ENCODE peak calls at places on chromosomes 7 and 10, in eight cellular contexts. One of them, this sample, is unnamed.

GRCh38 chr10:10092581-10092980 is 925.1 kb upstream of the CELF2 start:
- DNase-seq in posterior vena cava: no peak
- DNase-seq in activated naive CD4-positive, alpha-beta T cell treated with anti-CD3 and anti-CD28 coated beads, Interleukin-2, amount 10 ng/mL, durations not matched to agents 7 days and 5 days: no peak
- DNase-seq in activated gamma-delta T cell treated with anti-CD3 and anti-CD28 coated beads, Interleukin-2, amount 50 U/mL, for 16 hours: no peak
- DNase-seq in AG09319: peak
- DNase-seq in effector memory CD8-positive, alpha-beta T cell: no peak
- DNase-seq in B cell: no peak
- DNase-seq in EH: peak
- DNase-seq in this sample: no peak

GRCh38 chr10:69901623-69902505 is 100.2 kb downstream of the COL13A1 start:
- DNase-seq in activated gamma-delta T cell treated with anti-CD3 and anti-CD28 coated beads, Interleukin-2, amount 50 U/mL, for 16 hours: no peak
- DNase-seq in EH: peak
- DNase-seq in AG09319: peak
- DNase-seq in activated naive CD4-positive, alpha-beta T cell treated with anti-CD3 and anti-CD28 coated beads, Interleukin-2, amount 10 ng/mL, durations not matched to agents 7 days and 5 days: peak
- DNase-seq in posterior vena cava: no peak
- DNase-seq in B cell: no peak
- DNase-seq in effector memory CD8-positive, alpha-beta T cell: no peak
- DNase-seq in this sample: no peak

GRCh38 chr7:65722361-65722792 is 150.5 kb upstream of the VKORC1L1 start:
- DNase-seq in effector memory CD8-positive, alpha-beta T cell: peak
- DNase-seq in activated naive CD4-positive, alpha-beta T cell treated with anti-CD3 and anti-CD28 coated beads, Interleukin-2, amount 10 ng/mL, durations not matched to agents 7 days and 5 days: peak
- DNase-seq in AG09319: no peak
- DNase-seq in activated gamma-delta T cell treated with anti-CD3 and anti-CD28 coated beads, Interleukin-2, amount 50 U/mL, for 16 hours: peak
- DNase-seq in B cell: peak
- DNase-seq in EH: peak
- DNase-seq in posterior vena cava: no peak
- DNase-seq in this sample: no peak

GRCh38 chr7:81810448-81811155 is 40.8 kb upstream of the HGF start:
- DNase-seq in effector memory CD8-positive, alpha-beta T cell: no peak
- DNase-seq in posterior vena cava: no peak
- DNase-seq in activated naive CD4-positive, alpha-beta T cell treated with anti-CD3 and anti-CD28 coated beads, Interleukin-2, amount 10 ng/mL, durations not matched to agents 7 days and 5 days: no peak
- DNase-seq in B cell: no peak
- DNase-seq in EH: no peak
- DNase-seq in AG09319: no peak
- DNase-seq in activated gamma-delta T cell treated with anti-CD3 and anti-CD28 coated beads, Interleukin-2, amount 50 U/mL, for 16 hours: no peak
- DNase-seq in this sample: no peak

GRCh38 chr10:117074621-117075020 is 63.4 kb downstream of the VAX1 start:
- DNase-seq in activated gamma-delta T cell treated with anti-CD3 and anti-CD28 coated beads, Interleukin-2, amount 50 U/mL, for 16 hours: no peak
- DNase-seq in activated naive CD4-positive, alpha-beta T cell treated with anti-CD3 and anti-CD28 coated beads, Interleukin-2, amount 10 ng/mL, durations not matched to agents 7 days and 5 days: no peak
- DNase-seq in effector memory CD8-positive, alpha-beta T cell: no peak
- DNase-seq in posterior vena cava: no peak
- DNase-seq in EH: no peak
- DNase-seq in AG09319: no peak
- DNase-seq in B cell: no peak
- DNase-seq in this sample: no peak

GRCh38 chr10:3475367-3475766 is 302.8 kb upstream of the PITRM1 start:
- DNase-seq in B cell: no peak
- DNase-seq in activated naive CD4-positive, alpha-beta T cell treated with anti-CD3 and anti-CD28 coated beads, Interleukin-2, amount 10 ng/mL, durations not matched to agents 7 days and 5 days: no peak
- DNase-seq in AG09319: no peak
- DNase-seq in effector memory CD8-positive, alpha-beta T cell: no peak
- DNase-seq in posterior vena cava: no peak
- DNase-seq in activated gamma-delta T cell treated with anti-CD3 and anti-CD28 coated beads, Interleukin-2, amount 50 U/mL, for 16 hours: no peak
- DNase-seq in EH: no peak
- DNase-seq in this sample: no peak

GRCh38 chr7:129561677-129562424 is 49.7 kb upstream of the NRF1 start:
- DNase-seq in AG09319: no peak
- DNase-seq in EH: no peak
- DNase-seq in posterior vena cava: peak
- DNase-seq in activated naive CD4-positive, alpha-beta T cell treated with anti-CD3 and anti-CD28 coated beads, Interleukin-2, amount 10 ng/mL, durations not matched to agents 7 days and 5 days: no peak
- DNase-seq in activated gamma-delta T cell treated with anti-CD3 and anti-CD28 coated beads, Interleukin-2, amount 50 U/mL, for 16 hours: no peak
- DNase-seq in effector memory CD8-positive, alpha-beta T cell: no peak
- DNase-seq in B cell: no peak
- DNase-seq in this sample: no peak

GRCh38 chr10:122013311-122013780 is 24.4 kb downstream of the TACC2 start:
- DNase-seq in B cell: no peak
- DNase-seq in activated gamma-delta T cell treated with anti-CD3 and anti-CD28 coated beads, Interleukin-2, amount 50 U/mL, for 16 hours: no peak
- DNase-seq in EH: no peak
- DNase-seq in posterior vena cava: no peak
- DNase-seq in activated naive CD4-positive, alpha-beta T cell treated with anti-CD3 and anti-CD28 coated beads, Interleukin-2, amount 10 ng/mL, durations not matched to agents 7 days and 5 days: no peak
- DNase-seq in effector memory CD8-positive, alpha-beta T cell: no peak
- DNase-seq in AG09319: no peak
- DNase-seq in this sample: no peak

GRCh38 chr10:124647421-124648130 is 96.6 kb downstream of the FAM53B start:
- DNase-seq in effector memory CD8-positive, alpha-beta T cell: peak
- DNase-seq in activated naive CD4-positive, alpha-beta T cell treated with anti-CD3 and anti-CD28 coated beads, Interleukin-2, amount 10 ng/mL, durations not matched to agents 7 days and 5 days: peak
- DNase-seq in B cell: peak
- DNase-seq in activated gamma-delta T cell treated with anti-CD3 and anti-CD28 coated beads, Interleukin-2, amount 50 U/mL, for 16 hours: peak
- DNase-seq in posterior vena cava: peak
- DNase-seq in EH: peak
- DNase-seq in AG09319: no peak
- DNase-seq in this sample: peak

GRCh38 chr10:87547734-87548311 is 43.1 kb downstream of the MINPP1 start:
- DNase-seq in posterior vena cava: no peak
- DNase-seq in activated naive CD4-positive, alpha-beta T cell treated with anti-CD3 and anti-CD28 coated beads, Interleukin-2, amount 10 ng/mL, durations not matched to agents 7 days and 5 days: no peak
- DNase-seq in B cell: no peak
- DNase-seq in AG09319: no peak
- DNase-seq in effector memory CD8-positive, alpha-beta T cell: no peak
- DNase-seq in activated gamma-delta T cell treated with anti-CD3 and anti-CD28 coated beads, Interleukin-2, amount 50 U/mL, for 16 hours: no peak
- DNase-seq in EH: peak
- DNase-seq in this sample: peak

GRCh38 chr7:2627258-2628136 is 4.3 kb upstream of the TTYH3 start:
- DNase-seq in EH: no peak
- DNase-seq in posterior vena cava: no peak
- DNase-seq in B cell: no peak
- DNase-seq in activated naive CD4-positive, alpha-beta T cell treated with anti-CD3 and anti-CD28 coated beads, Interleukin-2, amount 10 ng/mL, durations not matched to agents 7 days and 5 days: no peak
- DNase-seq in activated gamma-delta T cell treated with anti-CD3 and anti-CD28 coated beads, Interleukin-2, amount 50 U/mL, for 16 hours: no peak
- DNase-seq in effector memory CD8-positive, alpha-beta T cell: no peak
- DNase-seq in AG09319: no peak
- DNase-seq in this sample: no peak

GRCh38 chr10:103535595-103535994 is 42.1 kb downstream of the NEURL1 start:
- DNase-seq in effector memory CD8-positive, alpha-beta T cell: no peak
- DNase-seq in activated naive CD4-positive, alpha-beta T cell treated with anti-CD3 and anti-CD28 coated beads, Interleukin-2, amount 10 ng/mL, durations not matched to agents 7 days and 5 days: no peak
- DNase-seq in AG09319: no peak
- DNase-seq in activated gamma-delta T cell treated with anti-CD3 and anti-CD28 coated beads, Interleukin-2, amount 50 U/mL, for 16 hours: no peak
- DNase-seq in B cell: no peak
- DNase-seq in EH: no peak
- DNase-seq in posterior vena cava: no peak
- DNase-seq in this sample: no peak

GRCh38 chr10:76869931-76870330 is 767.7 kb downstream of the KCNMA1 start:
- DNase-seq in B cell: no peak
- DNase-seq in EH: no peak
- DNase-seq in AG09319: no peak
- DNase-seq in effector memory CD8-positive, alpha-beta T cell: no peak
- DNase-seq in posterior vena cava: no peak
- DNase-seq in activated gamma-delta T cell treated with anti-CD3 and anti-CD28 coated beads, Interleukin-2, amount 50 U/mL, for 16 hours: no peak
- DNase-seq in activated naive CD4-positive, alpha-beta T cell treated with anti-CD3 and anti-CD28 coated beads, Interleukin-2, amount 10 ng/mL, durations not matched to agents 7 days and 5 days: no peak
- DNase-seq in this sample: no peak

GRCh38 chr7:55209366-55209765 is 155.8 kb upstream of the LANCL2 start:
- DNase-seq in effector memory CD8-positive, alpha-beta T cell: no peak
- DNase-seq in activated gamma-delta T cell treated with anti-CD3 and anti-CD28 coated beads, Interleukin-2, amount 50 U/mL, for 16 hours: no peak
- DNase-seq in EH: no peak
- DNase-seq in posterior vena cava: no peak
- DNase-seq in AG09319: no peak
- DNase-seq in B cell: no peak
- DNase-seq in activated naive CD4-positive, alpha-beta T cell treated with anti-CD3 and anti-CD28 coated beads, Interleukin-2, amount 10 ng/mL, durations not matched to agents 7 days and 5 days: no peak
- DNase-seq in this sample: no peak

GRCh38 chr7:141671705-141672496 is 30.1 kb downstream of the DENND11 start:
- DNase-seq in activated naive CD4-positive, alpha-beta T cell treated with anti-CD3 and anti-CD28 coated beads, Interleukin-2, amount 10 ng/mL, durations not matched to agents 7 days and 5 days: no peak
- DNase-seq in posterior vena cava: no peak
- DNase-seq in B cell: no peak
- DNase-seq in effector memory CD8-positive, alpha-beta T cell: no peak
- DNase-seq in activated gamma-delta T cell treated with anti-CD3 and anti-CD28 coated beads, Interleukin-2, amount 50 U/mL, for 16 hours: no peak
- DNase-seq in EH: peak
- DNase-seq in AG09319: no peak
- DNase-seq in this sample: no peak

GRCh38 chr7:135692055-135692454 is 29.7 kb downstream of the STMP1 start:
- DNase-seq in posterior vena cava: no peak
- DNase-seq in activated gamma-delta T cell treated with anti-CD3 and anti-CD28 coated beads, Interleukin-2, amount 50 U/mL, for 16 hours: no peak
- DNase-seq in effector memory CD8-positive, alpha-beta T cell: no peak
- DNase-seq in B cell: no peak
- DNase-seq in EH: peak
- DNase-seq in AG09319: no peak
- DNase-seq in activated naive CD4-positive, alpha-beta T cell treated with anti-CD3 and anti-CD28 coated beads, Interleukin-2, amount 10 ng/mL, durations not matched to agents 7 days and 5 days: no peak
- DNase-seq in this sample: no peak

GRCh38 chr7:157722137-157723060 is 385.6 kb downstream of the DNAJB6 start:
- DNase-seq in effector memory CD8-positive, alpha-beta T cell: no peak
- DNase-seq in AG09319: no peak
- DNase-seq in EH: no peak
- DNase-seq in activated naive CD4-positive, alpha-beta T cell treated with anti-CD3 and anti-CD28 coated beads, Interleukin-2, amount 10 ng/mL, durations not matched to agents 7 days and 5 days: peak
- DNase-seq in B cell: no peak
- DNase-seq in posterior vena cava: no peak
- DNase-seq in activated gamma-delta T cell treated with anti-CD3 and anti-CD28 coated beads, Interleukin-2, amount 50 U/mL, for 16 hours: no peak
- DNase-seq in this sample: no peak

GRCh38 chr7:157471259-157472125 is 134.7 kb downstream of the DNAJB6 start:
- DNase-seq in AG09319: no peak
- DNase-seq in activated gamma-delta T cell treated with anti-CD3 and anti-CD28 coated beads, Interleukin-2, amount 50 U/mL, for 16 hours: no peak
- DNase-seq in effector memory CD8-positive, alpha-beta T cell: peak
- DNase-seq in EH: no peak
- DNase-seq in posterior vena cava: no peak
- DNase-seq in activated naive CD4-positive, alpha-beta T cell treated with anti-CD3 and anti-CD28 coated beads, Interleukin-2, amount 10 ng/mL, durations not matched to agents 7 days and 5 days: peak
- DNase-seq in B cell: no peak
- DNase-seq in this sample: no peak

GRCh38 chr10:86344281-86344680 is 22.3 kb downstream of the GRID1 start:
- DNase-seq in activated gamma-delta T cell treated with anti-CD3 and anti-CD28 coated beads, Interleukin-2, amount 50 U/mL, for 16 hours: no peak
- DNase-seq in activated naive CD4-positive, alpha-beta T cell treated with anti-CD3 and anti-CD28 coated beads, Interleukin-2, amount 10 ng/mL, durations not matched to agents 7 days and 5 days: no peak
- DNase-seq in EH: no peak
- DNase-seq in AG09319: no peak
- DNase-seq in B cell: no peak
- DNase-seq in effector memory CD8-positive, alpha-beta T cell: no peak
- DNase-seq in posterior vena cava: peak
- DNase-seq in this sample: no peak

GRCh38 chr10:47020491-47020890 is 109.3 kb downstream of the PTPN20 start:
- DNase-seq in activated naive CD4-positive, alpha-beta T cell treated with anti-CD3 and anti-CD28 coated beads, Interleukin-2, amount 10 ng/mL, durations not matched to agents 7 days and 5 days: no peak
- DNase-seq in effector memory CD8-positive, alpha-beta T cell: no peak
- DNase-seq in EH: peak
- DNase-seq in AG09319: no peak
- DNase-seq in B cell: no peak
- DNase-seq in posterior vena cava: peak
- DNase-seq in activated gamma-delta T cell treated with anti-CD3 and anti-CD28 coated beads, Interleukin-2, amount 50 U/mL, for 16 hours: no peak
- DNase-seq in this sample: no peak

GRCh38 chr7:74479961-74480829 is 26.5 kb downstream of the GTF2IRD1 start:
- DNase-seq in AG09319: peak
- DNase-seq in effector memory CD8-positive, alpha-beta T cell: no peak
- DNase-seq in B cell: no peak
- DNase-seq in activated gamma-delta T cell treated with anti-CD3 and anti-CD28 coated beads, Interleukin-2, amount 50 U/mL, for 16 hours: no peak
- DNase-seq in EH: peak
- DNase-seq in activated naive CD4-positive, alpha-beta T cell treated with anti-CD3 and anti-CD28 coated beads, Interleukin-2, amount 10 ng/mL, durations not matched to agents 7 days and 5 days: no peak
- DNase-seq in posterior vena cava: peak
- DNase-seq in this sample: peak

GRCh38 chr10:71615538-71616329 is 103.8 kb downstream of the C10orf105 start:
- DNase-seq in EH: no peak
- DNase-seq in activated naive CD4-positive, alpha-beta T cell treated with anti-CD3 and anti-CD28 coated beads, Interleukin-2, amount 10 ng/mL, durations not matched to agents 7 days and 5 days: no peak
- DNase-seq in activated gamma-delta T cell treated with anti-CD3 and anti-CD28 coated beads, Interleukin-2, amount 50 U/mL, for 16 hours: no peak
- DNase-seq in posterior vena cava: no peak
- DNase-seq in effector memory CD8-positive, alpha-beta T cell: no peak
- DNase-seq in AG09319: no peak
- DNase-seq in B cell: no peak
- DNase-seq in this sample: no peak

GRCh38 chr10:10359263-10359662 is 658.4 kb upstream of the CELF2 start:
- DNase-seq in B cell: no peak
- DNase-seq in activated naive CD4-positive, alpha-beta T cell treated with anti-CD3 and anti-CD28 coated beads, Interleukin-2, amount 10 ng/mL, durations not matched to agents 7 days and 5 days: no peak
- DNase-seq in EH: no peak
- DNase-seq in AG09319: no peak
- DNase-seq in effector memory CD8-positive, alpha-beta T cell: no peak
- DNase-seq in activated gamma-delta T cell treated with anti-CD3 and anti-CD28 coated beads, Interleukin-2, amount 50 U/mL, for 16 hours: no peak
- DNase-seq in posterior vena cava: no peak
- DNase-seq in this sample: no peak

GRCh38 chr7:112069879-112070321 is 136.3 kb downstream of the DOCK4 start:
- DNase-seq in posterior vena cava: no peak
- DNase-seq in activated naive CD4-positive, alpha-beta T cell treated with anti-CD3 and anti-CD28 coated beads, Interleukin-2, amount 10 ng/mL, durations not matched to agents 7 days and 5 days: no peak
- DNase-seq in EH: peak
- DNase-seq in AG09319: no peak
- DNase-seq in activated gamma-delta T cell treated with anti-CD3 and anti-CD28 coated beads, Interleukin-2, amount 50 U/mL, for 16 hours: no peak
- DNase-seq in effector memory CD8-positive, alpha-beta T cell: no peak
- DNase-seq in B cell: no peak
- DNase-seq in this sample: no peak

GRCh38 chr10:71860243-71861029 is 9.4 kb upstream of the PSAP start:
- DNase-seq in AG09319: peak
- DNase-seq in effector memory CD8-positive, alpha-beta T cell: no peak
- DNase-seq in activated naive CD4-positive, alpha-beta T cell treated with anti-CD3 and anti-CD28 coated beads, Interleukin-2, amount 10 ng/mL, durations not matched to agents 7 days and 5 days: no peak
- DNase-seq in EH: peak
- DNase-seq in B cell: no peak
- DNase-seq in posterior vena cava: peak
- DNase-seq in activated gamma-delta T cell treated with anti-CD3 and anti-CD28 coated beads, Interleukin-2, amount 50 U/mL, for 16 hours: no peak
- DNase-seq in this sample: peak

GRCh38 chr10:11595395-11595692 is 16.1 kb downstream of the USP6NL start:
- DNase-seq in EH: peak
- DNase-seq in AG09319: no peak
- DNase-seq in effector memory CD8-positive, alpha-beta T cell: no peak
- DNase-seq in activated gamma-delta T cell treated with anti-CD3 and anti-CD28 coated beads, Interleukin-2, amount 50 U/mL, for 16 hours: no peak
- DNase-seq in B cell: no peak
- DNase-seq in activated naive CD4-positive, alpha-beta T cell treated with anti-CD3 and anti-CD28 coated beads, Interleukin-2, amount 10 ng/mL, durations not matched to agents 7 days and 5 days: no peak
- DNase-seq in posterior vena cava: no peak
- DNase-seq in this sample: peak

GRCh38 chr10:646118-646524 is 43.3 kb downstream of the DIP2C start:
- DNase-seq in activated gamma-delta T cell treated with anti-CD3 and anti-CD28 coated beads, Interleukin-2, amount 50 U/mL, for 16 hours: no peak
- DNase-seq in effector memory CD8-positive, alpha-beta T cell: no peak
- DNase-seq in EH: no peak
- DNase-seq in B cell: no peak
- DNase-seq in AG09319: no peak
- DNase-seq in posterior vena cava: peak
- DNase-seq in activated naive CD4-positive, alpha-beta T cell treated with anti-CD3 and anti-CD28 coated beads, Interleukin-2, amount 10 ng/mL, durations not matched to agents 7 days and 5 days: no peak
- DNase-seq in this sample: no peak

GRCh38 chr7:18906901-18907300 is 210.5 kb downstream of the TWIST1 start:
- DNase-seq in activated gamma-delta T cell treated with anti-CD3 and anti-CD28 coated beads, Interleukin-2, amount 50 U/mL, for 16 hours: no peak
- DNase-seq in posterior vena cava: no peak
- DNase-seq in AG09319: no peak
- DNase-seq in B cell: no peak
- DNase-seq in activated naive CD4-positive, alpha-beta T cell treated with anti-CD3 and anti-CD28 coated beads, Interleukin-2, amount 10 ng/mL, durations not matched to agents 7 days and 5 days: no peak
- DNase-seq in effector memory CD8-positive, alpha-beta T cell: no peak
- DNase-seq in EH: no peak
- DNase-seq in this sample: no peak

GRCh38 chr10:91247360-91248111 is 27.1 kb downstream of the PCGF5 start:
- DNase-seq in AG09319: no peak
- DNase-seq in effector memory CD8-positive, alpha-beta T cell: no peak
- DNase-seq in posterior vena cava: no peak
- DNase-seq in activated naive CD4-positive, alpha-beta T cell treated with anti-CD3 and anti-CD28 coated beads, Interleukin-2, amount 10 ng/mL, durations not matched to agents 7 days and 5 days: peak
- DNase-seq in EH: peak
- DNase-seq in activated gamma-delta T cell treated with anti-CD3 and anti-CD28 coated beads, Interleukin-2, amount 50 U/mL, for 16 hours: no peak
- DNase-seq in B cell: no peak
- DNase-seq in this sample: peak

GRCh38 chr10:92695679-92696605 is 6.2 kb downstream of the HHEX start:
- DNase-seq in AG09319: no peak
- DNase-seq in activated gamma-delta T cell treated with anti-CD3 and anti-CD28 coated beads, Interleukin-2, amount 50 U/mL, for 16 hours: no peak
- DNase-seq in effector memory CD8-positive, alpha-beta T cell: no peak
- DNase-seq in B cell: no peak
- DNase-seq in posterior vena cava: no peak
- DNase-seq in activated naive CD4-positive, alpha-beta T cell treated with anti-CD3 and anti-CD28 coated beads, Interleukin-2, amount 10 ng/mL, durations not matched to agents 7 days and 5 days: no peak
- DNase-seq in EH: peak
- DNase-seq in this sample: no peak

GRCh38 chr10:132577350-132578005 is 39.9 kb downstream of the INPP5A start:
- DNase-seq in EH: peak
- DNase-seq in AG09319: no peak
- DNase-seq in activated gamma-delta T cell treated with anti-CD3 and anti-CD28 coated beads, Interleukin-2, amount 50 U/mL, for 16 hours: no peak
- DNase-seq in effector memory CD8-positive, alpha-beta T cell: no peak
- DNase-seq in B cell: no peak
- DNase-seq in activated naive CD4-positive, alpha-beta T cell treated with anti-CD3 and anti-CD28 coated beads, Interleukin-2, amount 10 ng/mL, durations not matched to agents 7 days and 5 days: no peak
- DNase-seq in posterior vena cava: no peak
- DNase-seq in this sample: no peak